ENCODE peak calls at places on chromosomes 7 and 10, in eight cellular contexts. One of them, this sample, is unnamed.

GRCh38 chr10:126242352-126243260 is 145.7 kb downstream of the ADAM12 start:
- DNase-seq in glutamatergic neuron: peak
- DNase-seq in WTC11: no peak
- DNase-seq in NCI-H1092 treated with DMSO at 0.1 percent for 48 hours: peak
- DNase-seq in A549: no peak
- DNase-seq in heart left ventricle: peak
- DNase-seq in stimulated activated CD8-positive, alpha-beta memory T cell treated with anti-CD3 and anti-CD28 coated beads, Interleukin-7, amount 100 ng/mL, for 1 hour: no peak
- DNase-seq in brain microvascular endothelial cell: peak
- DNase-seq in this sample: peak

GRCh38 chr10:69952801-69953200 is 99.8 kb upstream of the MACROH2A2 start:
- DNase-seq in glutamatergic neuron: no peak
- DNase-seq in WTC11: no peak
- DNase-seq in NCI-H1092 treated with DMSO at 0.1 percent for 48 hours: no peak
- DNase-seq in A549: no peak
- DNase-seq in heart left ventricle: no peak
- DNase-seq in stimulated activated CD8-positive, alpha-beta memory T cell treated with anti-CD3 and anti-CD28 coated beads, Interleukin-7, amount 100 ng/mL, for 1 hour: no peak
- DNase-seq in brain microvascular endothelial cell: no peak
- DNase-seq in this sample: no peak

GRCh38 chr10:92972066-92972870 is 88.3 kb upstream of the CYP26C1 start:
- DNase-seq in glutamatergic neuron: no peak
- DNase-seq in WTC11: no peak
- DNase-seq in NCI-H1092 treated with DMSO at 0.1 percent for 48 hours: no peak
- DNase-seq in A549: peak
- DNase-seq in heart left ventricle: no peak
- DNase-seq in stimulated activated CD8-positive, alpha-beta memory T cell treated with anti-CD3 and anti-CD28 coated beads, Interleukin-7, amount 100 ng/mL, for 1 hour: no peak
- DNase-seq in brain microvascular endothelial cell: peak
- DNase-seq in this sample: peak

GRCh38 chr7:1671876-1672451 is 1.9 kb downstream of the ELFN1 start:
- DNase-seq in glutamatergic neuron: no peak
- DNase-seq in WTC11: no peak
- DNase-seq in NCI-H1092 treated with DMSO at 0.1 percent for 48 hours: no peak
- DNase-seq in A549: no peak
- DNase-seq in heart left ventricle: peak
- DNase-seq in stimulated activated CD8-positive, alpha-beta memory T cell treated with anti-CD3 and anti-CD28 coated beads, Interleukin-7, amount 100 ng/mL, for 1 hour: no peak
- DNase-seq in brain microvascular endothelial cell: no peak
- DNase-seq in this sample: no peak

GRCh38 chr7:143240323-143241168 is 18.7 kb downstream of the TAS2R40 start:
- DNase-seq in glutamatergic neuron: peak
- DNase-seq in WTC11: peak
- DNase-seq in NCI-H1092 treated with DMSO at 0.1 percent for 48 hours: peak
- DNase-seq in A549: peak
- DNase-seq in heart left ventricle: peak
- DNase-seq in stimulated activated CD8-positive, alpha-beta memory T cell treated with anti-CD3 and anti-CD28 coated beads, Interleukin-7, amount 100 ng/mL, for 1 hour: peak
- DNase-seq in brain microvascular endothelial cell: peak
- DNase-seq in this sample: peak

GRCh38 chr10:60171436-60172013 is 218.2 kb downstream of the ANK3 start:
- DNase-seq in glutamatergic neuron: no peak
- DNase-seq in WTC11: no peak
- DNase-seq in NCI-H1092 treated with DMSO at 0.1 percent for 48 hours: no peak
- DNase-seq in A549: peak
- DNase-seq in heart left ventricle: no peak
- DNase-seq in stimulated activated CD8-positive, alpha-beta memory T cell treated with anti-CD3 and anti-CD28 coated beads, Interleukin-7, amount 100 ng/mL, for 1 hour: no peak
- DNase-seq in brain microvascular endothelial cell: no peak
- DNase-seq in this sample: no peak

GRCh38 chr7:100127866-100128601 is 1.3 kb downstream of the MBLAC1 start:
- DNase-seq in glutamatergic neuron: peak
- DNase-seq in WTC11: peak
- DNase-seq in NCI-H1092 treated with DMSO at 0.1 percent for 48 hours: no peak
- DNase-seq in A549: no peak
- DNase-seq in heart left ventricle: no peak
- DNase-seq in stimulated activated CD8-positive, alpha-beta memory T cell treated with anti-CD3 and anti-CD28 coated beads, Interleukin-7, amount 100 ng/mL, for 1 hour: no peak
- DNase-seq in brain microvascular endothelial cell: no peak
- DNase-seq in this sample: no peak

GRCh38 chr10:6647811-6648526 is 67.9 kb upstream of the PRKCQ start:
- DNase-seq in glutamatergic neuron: no peak
- DNase-seq in WTC11: peak
- DNase-seq in NCI-H1092 treated with DMSO at 0.1 percent for 48 hours: no peak
- DNase-seq in A549: peak
- DNase-seq in heart left ventricle: peak
- DNase-seq in stimulated activated CD8-positive, alpha-beta memory T cell treated with anti-CD3 and anti-CD28 coated beads, Interleukin-7, amount 100 ng/mL, for 1 hour: peak
- DNase-seq in brain microvascular endothelial cell: peak
- DNase-seq in this sample: peak

GRCh38 chr7:34165927-34166550 is 260.7 kb downstream of the BMPER start:
- DNase-seq in glutamatergic neuron: no peak
- DNase-seq in WTC11: no peak
- DNase-seq in NCI-H1092 treated with DMSO at 0.1 percent for 48 hours: peak
- DNase-seq in A549: peak
- DNase-seq in heart left ventricle: no peak
- DNase-seq in stimulated activated CD8-positive, alpha-beta memory T cell treated with anti-CD3 and anti-CD28 coated beads, Interleukin-7, amount 100 ng/mL, for 1 hour: no peak
- DNase-seq in brain microvascular endothelial cell: peak
- DNase-seq in this sample: peak

GRCh38 chr10:95225136-95225535 is 31.1 kb downstream of the ACSM6 start:
- DNase-seq in glutamatergic neuron: no peak
- DNase-seq in WTC11: no peak
- DNase-seq in NCI-H1092 treated with DMSO at 0.1 percent for 48 hours: no peak
- DNase-seq in A549: no peak
- DNase-seq in heart left ventricle: no peak
- DNase-seq in stimulated activated CD8-positive, alpha-beta memory T cell treated with anti-CD3 and anti-CD28 coated beads, Interleukin-7, amount 100 ng/mL, for 1 hour: no peak
- DNase-seq in brain microvascular endothelial cell: no peak
- DNase-seq in this sample: no peak

GRCh38 chr7:87545760-87546159 is 54.9 kb downstream of the ABCB1 start:
- DNase-seq in glutamatergic neuron: no peak
- DNase-seq in WTC11: no peak
- DNase-seq in NCI-H1092 treated with DMSO at 0.1 percent for 48 hours: no peak
- DNase-seq in A549: no peak
- DNase-seq in heart left ventricle: no peak
- DNase-seq in stimulated activated CD8-positive, alpha-beta memory T cell treated with anti-CD3 and anti-CD28 coated beads, Interleukin-7, amount 100 ng/mL, for 1 hour: no peak
- DNase-seq in brain microvascular endothelial cell: no peak
- DNase-seq in this sample: no peak

GRCh38 chr7:2738766-2739549 is 51.0 kb downstream of the AMZ1 start:
- DNase-seq in glutamatergic neuron: no peak
- DNase-seq in WTC11: peak
- DNase-seq in NCI-H1092 treated with DMSO at 0.1 percent for 48 hours: no peak
- DNase-seq in A549: no peak
- DNase-seq in heart left ventricle: no peak
- DNase-seq in stimulated activated CD8-positive, alpha-beta memory T cell treated with anti-CD3 and anti-CD28 coated beads, Interleukin-7, amount 100 ng/mL, for 1 hour: no peak
- DNase-seq in brain microvascular endothelial cell: no peak
- DNase-seq in this sample: no peak

GRCh38 chr7:106568680-106569499 is 92.1 kb downstream of the CCDC71L start:
- DNase-seq in glutamatergic neuron: peak
- DNase-seq in WTC11: peak
- DNase-seq in NCI-H1092 treated with DMSO at 0.1 percent for 48 hours: peak
- DNase-seq in A549: peak
- DNase-seq in heart left ventricle: no peak
- DNase-seq in stimulated activated CD8-positive, alpha-beta memory T cell treated with anti-CD3 and anti-CD28 coated beads, Interleukin-7, amount 100 ng/mL, for 1 hour: no peak
- DNase-seq in brain microvascular endothelial cell: no peak
- DNase-seq in this sample: peak

GRCh38 chr10:3783313-3783689 is 1.7 kb downstream of the KLF6 start:
- DNase-seq in glutamatergic neuron: peak
- DNase-seq in WTC11: peak
- DNase-seq in NCI-H1092 treated with DMSO at 0.1 percent for 48 hours: peak
- DNase-seq in A549: peak
- DNase-seq in heart left ventricle: peak
- DNase-seq in stimulated activated CD8-positive, alpha-beta memory T cell treated with anti-CD3 and anti-CD28 coated beads, Interleukin-7, amount 100 ng/mL, for 1 hour: peak
- DNase-seq in brain microvascular endothelial cell: peak
- DNase-seq in this sample: peak

GRCh38 chr7:44956157-44956766 is 22.6 kb downstream of the MYO1G start:
- DNase-seq in glutamatergic neuron: no peak
- DNase-seq in WTC11: no peak
- DNase-seq in NCI-H1092 treated with DMSO at 0.1 percent for 48 hours: no peak
- DNase-seq in A549: no peak
- DNase-seq in heart left ventricle: no peak
- DNase-seq in stimulated activated CD8-positive, alpha-beta memory T cell treated with anti-CD3 and anti-CD28 coated beads, Interleukin-7, amount 100 ng/mL, for 1 hour: no peak
- DNase-seq in brain microvascular endothelial cell: no peak
- DNase-seq in this sample: no peak

GRCh38 chr10:59180689-59181270 is 4.3 kb downstream of the PHYHIPL start:
- DNase-seq in glutamatergic neuron: no peak
- DNase-seq in WTC11: no peak
- DNase-seq in NCI-H1092 treated with DMSO at 0.1 percent for 48 hours: no peak
- DNase-seq in A549: no peak
- DNase-seq in heart left ventricle: no peak
- DNase-seq in stimulated activated CD8-positive, alpha-beta memory T cell treated with anti-CD3 and anti-CD28 coated beads, Interleukin-7, amount 100 ng/mL, for 1 hour: no peak
- DNase-seq in brain microvascular endothelial cell: no peak
- DNase-seq in this sample: no peak

GRCh38 chr10:24866615-24867583 is 85.5 kb downstream of the PRTFDC1 start:
- DNase-seq in glutamatergic neuron: no peak
- DNase-seq in WTC11: peak
- DNase-seq in NCI-H1092 treated with DMSO at 0.1 percent for 48 hours: no peak
- DNase-seq in A549: peak
- DNase-seq in heart left ventricle: peak
- DNase-seq in stimulated activated CD8-positive, alpha-beta memory T cell treated with anti-CD3 and anti-CD28 coated beads, Interleukin-7, amount 100 ng/mL, for 1 hour: no peak
- DNase-seq in brain microvascular endothelial cell: peak
- DNase-seq in this sample: peak

GRCh38 chr7:24025765-24026164 is 258.2 kb upstream of the NPY start:
- DNase-seq in glutamatergic neuron: no peak
- DNase-seq in WTC11: no peak
- DNase-seq in NCI-H1092 treated with DMSO at 0.1 percent for 48 hours: no peak
- DNase-seq in A549: no peak
- DNase-seq in heart left ventricle: no peak
- DNase-seq in stimulated activated CD8-positive, alpha-beta memory T cell treated with anti-CD3 and anti-CD28 coated beads, Interleukin-7, amount 100 ng/mL, for 1 hour: no peak
- DNase-seq in brain microvascular endothelial cell: no peak
- DNase-seq in this sample: no peak

GRCh38 chr10:47296111-47296894 is 3.7 kb upstream of the GDF10 start:
- DNase-seq in glutamatergic neuron: no peak
- DNase-seq in WTC11: no peak
- DNase-seq in NCI-H1092 treated with DMSO at 0.1 percent for 48 hours: no peak
- DNase-seq in A549: no peak
- DNase-seq in heart left ventricle: no peak
- DNase-seq in stimulated activated CD8-positive, alpha-beta memory T cell treated with anti-CD3 and anti-CD28 coated beads, Interleukin-7, amount 100 ng/mL, for 1 hour: no peak
- DNase-seq in brain microvascular endothelial cell: no peak
- DNase-seq in this sample: no peak

GRCh38 chr7:119900996-119901395 is 372.0 kb upstream of the KCND2 start:
- DNase-seq in glutamatergic neuron: no peak
- DNase-seq in WTC11: no peak
- DNase-seq in NCI-H1092 treated with DMSO at 0.1 percent for 48 hours: no peak
- DNase-seq in A549: no peak
- DNase-seq in heart left ventricle: no peak
- DNase-seq in stimulated activated CD8-positive, alpha-beta memory T cell treated with anti-CD3 and anti-CD28 coated beads, Interleukin-7, amount 100 ng/mL, for 1 hour: no peak
- DNase-seq in brain microvascular endothelial cell: peak
- DNase-seq in this sample: no peak

GRCh38 chr10:17200885-17201164 is 647 bp downstream of the TRDMT1 start:
- DNase-seq in glutamatergic neuron: no peak
- DNase-seq in WTC11: no peak
- DNase-seq in NCI-H1092 treated with DMSO at 0.1 percent for 48 hours: peak
- DNase-seq in A549: peak
- DNase-seq in heart left ventricle: peak
- DNase-seq in stimulated activated CD8-positive, alpha-beta memory T cell treated with anti-CD3 and anti-CD28 coated beads, Interleukin-7, amount 100 ng/mL, for 1 hour: no peak
- DNase-seq in brain microvascular endothelial cell: peak
- DNase-seq in this sample: peak

GRCh38 chr7:121605297-121605640 is 209.2 kb upstream of the FAM3C start:
- DNase-seq in glutamatergic neuron: no peak
- DNase-seq in WTC11: no peak
- DNase-seq in NCI-H1092 treated with DMSO at 0.1 percent for 48 hours: no peak
- DNase-seq in A549: no peak
- DNase-seq in heart left ventricle: no peak
- DNase-seq in stimulated activated CD8-positive, alpha-beta memory T cell treated with anti-CD3 and anti-CD28 coated beads, Interleukin-7, amount 100 ng/mL, for 1 hour: no peak
- DNase-seq in brain microvascular endothelial cell: peak
- DNase-seq in this sample: no peak